ENCODE peak calls at places on chromosomes 2 and 18, in six cellular contexts. I is DMS79, H is testis, U is fibroblast of villous mesenchyme, M is Karpas-422, Q is SK-MEL-5. S is an unnamed sample.
A peak's percentile ranks its signal among the peaks of the same experiment; 100 is the strongest.

GRCh38 chr18:26747131-26747475 is 118.4 kb downstream of the AQP4 start:
- DNase-seq in H (no peak), I (no peak), M (no peak), Q (peak; percentile 8), U (peak; percentile 1), S (no peak)

GRCh38 chr18:47730795-47731194 is 199.7 kb downstream of the SMAD2 start:
- DNase-seq in U (no peak), M (no peak), I (no peak), Q (no peak), H (no peak), S (no peak)

GRCh38 chr2:149388120-149388816 is 57.9 kb downstream of the LYPD6 start:
- DNase-seq in Q (peak; percentile 36), H (no peak), I (no peak), M (no peak), U (peak; percentile 28), S (no peak)

GRCh38 chr2:150581717-150582472 is 94.4 kb upstream of the RND3 start:
- DNase-seq in H (no peak), M (no peak), Q (no peak), I (peak; percentile 50), U (peak; percentile 64), S (no peak)

GRCh38 chr18:58789856-58790255 is 74.8 kb upstream of the ZNF532 start:
- DNase-seq in U (peak; percentile 80), H (no peak), I (no peak), Q (no peak), M (no peak), S (no peak)

GRCh38 chr2:9897331-9897737 is 54.1 kb downstream of the TAF1B start:
- DNase-seq in U (peak; percentile 91), I (no peak), H (peak; percentile 53), M (no peak), Q (peak; percentile 87), S (no peak)

GRCh38 chr2:67625671-67626070 is 228.5 kb downstream of the ETAA1 start:
- DNase-seq in U (peak; percentile 61), M (no peak), H (no peak), Q (no peak), I (no peak), S (no peak)

GRCh38 chr2:191688934-191689695 is 11.2 kb downstream of the NABP1 start:
- DNase-seq in Q (no peak), H (no peak), I (no peak), U (peak; percentile 76), M (no peak), S (no peak)

GRCh38 chr18:70380915-70381896 is 92.4 kb downstream of the SOCS6 start:
- DNase-seq in I (no peak), M (peak; percentile 66), U (no peak), H (peak; percentile 92), Q (peak; percentile 88), S (peak; percentile 82)

GRCh38 chr18:74990563-74991081 is 218.3 kb downstream of the PTGR3 start:
- DNase-seq in Q (no peak), H (no peak), U (no peak), M (no peak), I (no peak), S (no peak)

GRCh38 chr2:160199683-160200389 is at the start of gene ITGB6:
- DNase-seq in Q (no peak), H (no peak), M (no peak), I (no peak), U (no peak), S (no peak)

GRCh38 chr2:165015052-165015642 is 59.8 kb upstream of the SLC38A11 start:
- DNase-seq in Q (peak; percentile 77), U (peak; percentile 64), H (peak; percentile 92), M (peak; percentile 82), I (no peak), S (peak; percentile 36)

GRCh38 chr2:6410265-6410664 is 455.4 kb downstream of the CMPK2 start:
- DNase-seq in I (no peak), Q (no peak), M (no peak), H (no peak), U (peak; percentile 8), S (no peak)

GRCh38 chr18:10015941-10016819 is 102.4 kb downstream of the VAPA start:
- DNase-seq in H (no peak), U (peak; percentile 100), M (no peak), Q (peak; percentile 3), I (no peak), S (no peak)

GRCh38 chr2:224948859-224949258 is 93.4 kb downstream of the DOCK10 start:
- DNase-seq in H (no peak), M (no peak), Q (peak; percentile 74), I (no peak), U (peak; percentile 12), S (no peak)

GRCh38 chr2:73107211-73107926 is 5.4 kb downstream of the RAB11FIP5 start:
- DNase-seq in H (peak; percentile 53), M (no peak), Q (no peak), U (peak; percentile 30), I (no peak), S (no peak)

GRCh38 chr2:16240459-16240858 is 300.1 kb downstream of the MYCN start:
- DNase-seq in M (no peak), H (no peak), I (no peak), U (no peak), Q (no peak), S (no peak)

GRCh38 chr2:241272298-241272721 is 43.2 kb downstream of the HDLBP start:
- DNase-seq in U (peak; percentile 34), I (no peak), Q (no peak), H (peak; percentile 43), M (no peak), S (no peak)

GRCh38 chr2:230864605-230865323 is at the start of gene ITM2C:
- DNase-seq in H (peak; percentile 75), I (peak; percentile 37), Q (peak; percentile 73), U (peak; percentile 69), M (no peak), S (peak; percentile 72)

GRCh38 chr18:62450546-62451395 is 72.1 kb upstream of the ZCCHC2 start:
- DNase-seq in H (no peak), M (no peak), Q (no peak), I (peak; percentile 46), U (peak; percentile 79), S (peak; percentile 8)

GRCh38 chr2:207533609-207534008 is 3.8 kb downstream of the CREB1 start:
- DNase-seq in U (no peak), M (no peak), H (no peak), I (peak; percentile 48), Q (no peak), S (no peak)

GRCh38 chr2:149098722-149099121 is 60.2 kb downstream of the LYPD6B start:
- DNase-seq in M (no peak), Q (no peak), H (no peak), I (no peak), U (peak; percentile 89), S (no peak)

GRCh38 chr2:188573453-188573852 is 281.8 kb downstream of the GULP1 start:
- DNase-seq in M (no peak), U (peak; percentile 88), I (no peak), Q (no peak), H (no peak), S (no peak)

GRCh38 chr2:68853035-68853434 is 18.2 kb downstream of the BMP10 start:
- DNase-seq in Q (no peak), U (no peak), I (no peak), M (no peak), H (no peak), S (no peak)

GRCh38 chr2:206435738-206436137 is 7.6 kb upstream of the ADAM23 start:
- DNase-seq in H (no peak), U (peak; percentile 37), M (no peak), Q (no peak), I (no peak), S (no peak)

GRCh38 chr2:70828914-70829824 is 6.4 kb downstream of the CD207 start:
- DNase-seq in Q (no peak), I (no peak), U (no peak), M (no peak), H (no peak), S (no peak)

GRCh38 chr2:195592101-195592500 is 64.9 kb upstream of the SLC39A10 start:
- DNase-seq in M (no peak), I (no peak), H (no peak), U (no peak), Q (no peak), S (no peak)

GRCh38 chr2:163515836-163516235 is 220.0 kb downstream of the FIGN start:
- DNase-seq in I (no peak), Q (peak; percentile 94), U (no peak), M (no peak), H (no peak), S (no peak)

GRCh38 chr18:79485788-79486355 is 90.1 kb downstream of the NFATC1 start:
- DNase-seq in U (peak; percentile 92), Q (no peak), H (no peak), M (no peak), I (no peak), S (no peak)

GRCh38 chr2:10935953-10936942 is 24.5 kb downstream of the KCNF1 start:
- DNase-seq in M (no peak), Q (peak; percentile 84), H (no peak), I (no peak), U (peak; percentile 92), S (no peak)

GRCh38 chr18:8695932-8696510 is 9.3 kb upstream of the MTCL1 start:
- DNase-seq in H (no peak), I (no peak), Q (no peak), M (no peak), U (no peak), S (no peak)

GRCh38 chr2:69138793-69139510 is 126.0 kb downstream of the ANTXR1 start:
- DNase-seq in H (no peak), M (no peak), I (no peak), Q (no peak), U (peak; percentile 88), S (no peak)

GRCh38 chr2:111634995-111635538 is 248.9 kb downstream of the ANAPC1 start:
- DNase-seq in U (peak; percentile 28), M (no peak), Q (no peak), H (no peak), I (no peak), S (no peak)

GRCh38 chr18:3604626-3605408 is 154.8 kb downstream of the TGIF1 start:
- DNase-seq in M (peak; percentile 88), U (peak; percentile 99), Q (peak; percentile 69), I (no peak), H (no peak), S (no peak)

GRCh38 chr2:237561221-237561620 is 5.2 kb upstream of the PRLH start:
- DNase-seq in U (no peak), M (no peak), I (no peak), H (no peak), Q (no peak), S (no peak)

GRCh38 chr2:120253021-120253882 is 600 bp downstream of the RALB start:
- DNase-seq in U (peak; percentile 85), M (peak; percentile 70), Q (peak; percentile 60), I (peak; percentile 32), H (peak; percentile 76), S (peak; percentile 67)

GRCh38 chr18:54558609-54559585 is 32.1 kb upstream of the DYNAP start:
- DNase-seq in I (no peak), U (peak; percentile 13), M (peak; percentile 73), H (no peak), Q (peak; percentile 31), S (no peak)

GRCh38 chr2:6186332-6187100 is 494.3 kb downstream of the SOX11 start:
- DNase-seq in M (no peak), U (peak; percentile 95), I (no peak), H (no peak), Q (no peak), S (no peak)

GRCh38 chr18:59141294-59142068 is 1.8 kb downstream of the SEC11C start:
- DNase-seq in U (no peak), Q (peak; percentile 70), M (peak; percentile 79), H (no peak), I (peak; percentile 59), S (no peak)